ENCODE peak calls at places on chromosome 2, in nine cellular contexts. Y, C, S, A, Q, O, B, I and M are unnamed samples.

GRCh38 chr2:30871980-30872789 is 64.9 kb upstream of the CAPN13 start:
- DNase-seq in Y (no peak), C (no peak), S (no peak), A (no peak), Q (no peak), O (no peak), B (no peak), I (no peak), M (no peak)

GRCh38 chr2:1790473-1790872 is 46.2 kb upstream of the PXDN start:
- DNase-seq in Y (no peak), C (no peak), S (no peak), A (no peak), Q (no peak), O (no peak), B (no peak), I (no peak), M (no peak)

GRCh38 chr2:64325477-64325851 is 128.5 kb upstream of the LGALSL start:
- DNase-seq in Y (no peak), C (no peak), S (no peak), A (no peak), Q (no peak), O (peak; percentile 62), B (no peak), I (no peak), M (no peak)

GRCh38 chr2:231780123-231780908 is 766 bp downstream of the PDE6D start:
- DNase-seq in Y (no peak), C (no peak), S (no peak), A (peak; percentile 37), Q (no peak), O (peak; percentile 63), B (peak; percentile 14), I (peak; percentile 27), M (no peak)

GRCh38 chr2:16201876-16202642 is 261.7 kb downstream of the MYCN start:
- DNase-seq in Y (no peak), C (no peak), S (no peak), A (no peak), Q (peak; percentile 32), O (no peak), B (no peak), I (peak; percentile 85), M (no peak)

GRCh38 chr2:20080415-20080814 is 29.0 kb upstream of the LAPTM4A start:
- DNase-seq in Y (no peak), C (no peak), S (no peak), A (no peak), Q (no peak), O (no peak), B (no peak), I (no peak), M (no peak)

GRCh38 chr2:104733544-104733943 is 120.4 kb upstream of the POU3F3 start:
- DNase-seq in Y (no peak), C (no peak), S (peak; percentile 60), A (peak; percentile 46), Q (no peak), O (no peak), B (no peak), I (peak; percentile 27), M (no peak)

GRCh38 chr2:96608459-96609455 is 29.4 kb downstream of the KANSL3 start:
- DNase-seq in Y (no peak), C (no peak), S (no peak), A (no peak), Q (no peak), O (peak; percentile 47), B (no peak), I (no peak), M (no peak)

GRCh38 chr2:232400244-232401015 is 6.2 kb upstream of the ALPG start:
- DNase-seq in Y (no peak), C (no peak), S (no peak), A (no peak), Q (no peak), O (no peak), B (no peak), I (no peak), M (no peak)

GRCh38 chr2:100286318-100286717 is 36.0 kb downstream of the LONRF2 start:
- DNase-seq in Y (no peak), C (no peak), S (no peak), A (no peak), Q (no peak), O (no peak), B (no peak), I (no peak), M (no peak)

GRCh38 chr2:5982217-5982910 is 290.2 kb downstream of the SOX11 start:
- DNase-seq in Y (no peak), C (no peak), S (no peak), A (peak; percentile 49), Q (no peak), O (no peak), B (no peak), I (no peak), M (no peak)

GRCh38 chr2:5982911-5983310 is 290.7 kb downstream of the SOX11 start:
- DNase-seq in Y (no peak), C (no peak), S (no peak), A (no peak), Q (no peak), O (no peak), B (no peak), I (no peak), M (no peak)

GRCh38 chr2:5978352-5978751 is 286.2 kb downstream of the SOX11 start:
- DNase-seq in Y (no peak), C (no peak), S (no peak), A (no peak), Q (no peak), O (no peak), B (no peak), I (no peak), M (no peak)

GRCh38 chr2:5980351-5981054 is 288.3 kb downstream of the SOX11 start:
- DNase-seq in Y (no peak), C (no peak), S (no peak), A (peak; percentile 32), Q (no peak), O (no peak), B (no peak), I (no peak), M (no peak)

DNA sequence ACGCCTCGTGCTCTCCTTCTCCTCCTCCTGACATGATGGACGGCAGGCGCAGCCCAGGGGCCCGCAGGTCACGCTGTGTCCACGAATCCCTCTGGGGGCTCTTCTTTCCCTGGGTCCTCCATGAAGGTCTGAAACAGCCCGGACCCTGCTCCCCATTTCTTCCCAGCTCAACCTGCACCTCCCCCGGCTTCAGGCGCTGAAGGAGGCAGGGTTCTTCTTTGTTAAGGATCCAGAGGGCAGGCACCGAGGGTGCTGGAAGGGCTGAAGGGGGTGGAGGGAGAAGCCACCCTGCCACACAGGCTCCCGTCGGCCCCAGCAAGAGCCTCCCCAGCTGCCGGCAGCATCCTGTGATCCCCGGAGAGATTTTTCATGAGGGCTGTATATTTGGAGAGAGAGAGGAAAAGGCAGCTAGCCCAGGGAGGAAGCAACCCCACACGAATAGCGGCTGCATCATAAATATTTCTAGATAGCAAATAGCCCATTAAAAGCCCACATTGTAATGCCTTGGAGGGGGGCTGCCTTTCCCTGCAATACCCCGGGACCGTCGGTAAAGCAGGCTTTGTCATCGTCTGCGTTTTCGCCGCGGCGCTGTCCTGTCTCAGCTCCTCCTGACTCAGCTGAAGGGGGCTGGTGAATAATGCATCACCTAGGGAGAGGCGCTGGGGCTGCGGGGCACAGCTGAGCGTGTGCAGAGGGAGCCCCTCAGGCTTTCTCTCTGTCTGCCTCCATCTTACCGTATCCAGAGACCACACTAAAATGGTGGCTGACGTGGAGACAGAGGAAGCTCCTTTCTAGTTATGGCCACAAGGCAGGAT is 289.3 kb downstream of the SOX11 start:
- DNase-seq in Y (no peak), C (no peak), S (no peak), A (peak; percentile 78), Q (no peak), O (peak; percentile 13), B (peak; percentile 4), I (no peak), M (no peak)
- H3K4me3 ChIP-seq in Y (no peak overlapping the region), C (no peak overlapping the region), S (no peak overlapping the region), A (peak overlapping the region; percentile 44), Q (no peak overlapping the region), O (no peak overlapping the region), B (peak overlapping the region; percentile 22), I (no peak overlapping the region), M (no peak overlapping the region)

GRCh38 chr2:8249769-8250168 is 432.1 kb upstream of the ID2 start:
- DNase-seq in Y (no peak), C (no peak), S (no peak), A (no peak), Q (no peak), O (no peak), B (no peak), I (no peak), M (no peak)

GRCh38 chr2:8251291-8251690 is 430.6 kb upstream of the ID2 start:
- DNase-seq in Y (no peak), C (no peak), S (no peak), A (no peak), Q (no peak), O (no peak), B (no peak), I (no peak), M (no peak)

GRCh38 chr2:8247905-8248622 is 433.8 kb upstream of the ID2 start:
- DNase-seq in Y (peak; percentile 47), C (no peak), S (no peak), A (no peak), Q (no peak), O (peak; percentile 83), B (peak; percentile 2), I (no peak), M (no peak)

GRCh38 chr2:8249191-8249590 is 432.7 kb upstream of the ID2 start:
- DNase-seq in Y (peak; percentile 56), C (no peak), S (no peak), A (no peak), Q (no peak), O (peak; percentile 45), B (no peak), I (no peak), M (no peak)

GRCh38 chr2:8248623-8248957 is 433.3 kb upstream of the ID2 start:
- DNase-seq in Y (no peak), C (no peak), S (no peak), A (no peak), Q (no peak), O (peak; percentile 70), B (peak; percentile 31), I (no peak), M (no peak)
- H3K9me3 ChIP-seq in Y (no peaks in the 10 kb centered on the region), C (no peaks in the 10 kb centered on the region), S (no peaks in the 10 kb centered on the region), A (no peaks in the 10 kb centered on the region), Q (peaks cover 12% of the 10 kb centered on the region), O (no peaks in the 10 kb centered on the region), B (no peaks in the 10 kb centered on the region), I (no peaks in the 10 kb centered on the region), M (no peaks in the 10 kb centered on the region)

GRCh38 chr2:45282646-45283045 is 273.4 kb upstream of the SIX2 start:
- DNase-seq in Y (no peak), C (no peak), S (no peak), A (no peak), Q (no peak), O (no peak), B (no peak), I (no peak), M (no peak)
- H3K4me3 ChIP-seq in Y (no peak overlapping the region), C (no peak overlapping the region), S (no peak overlapping the region), A (no peak overlapping the region), Q (no peak overlapping the region), O (no peak overlapping the region), B (no peak overlapping the region), I (no peak overlapping the region), M (no peak overlapping the region)

DNA sequence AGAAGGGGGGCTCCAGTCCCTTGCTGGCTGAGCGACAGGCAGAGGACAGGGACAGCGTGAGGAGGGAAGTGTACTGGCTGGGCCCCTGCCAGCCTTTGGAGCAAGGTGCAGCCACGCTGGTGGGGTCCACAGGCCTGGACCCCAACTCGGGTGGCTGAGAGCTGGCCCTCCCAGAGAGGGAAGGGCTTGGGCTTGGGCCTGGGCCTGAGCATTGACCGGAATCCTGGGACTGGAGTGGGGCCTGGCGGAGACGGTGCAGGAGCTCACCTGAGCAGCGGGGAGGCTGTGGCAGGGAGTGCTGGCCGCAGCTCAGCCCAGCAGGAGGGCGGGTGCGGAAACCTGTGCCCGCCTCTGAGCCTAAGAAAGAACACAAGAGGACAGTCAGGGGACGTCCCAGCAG is 27.9 kb downstream of the KCNIP3 start:
- DNase-seq in Y (no peak), C (no peak), S (no peak), A (no peak), Q (peak; percentile 45), O (no peak), B (no peak), I (no peak), M (no peak)
- H3K9me3 ChIP-seq in Y (no peaks in the 10 kb centered on the region), C (no peaks in the 10 kb centered on the region), S (no peaks in the 10 kb centered on the region), A (no peaks in the 10 kb centered on the region), Q (no peaks in the 10 kb centered on the region), O (no peaks in the 10 kb centered on the region), B (no peaks in the 10 kb centered on the region), I (no peaks in the 10 kb centered on the region), M (no peaks in the 10 kb centered on the region)